ENCODE peak calls at places on chromosomes 11 and 22, in six cellular contexts. Y is T47D, O is epithelial cell of esophagus, Z is HT1080, S is NCI-H2171 treated with DMSO at 0.1 percent for 48 hours, J is GM19239. D is an unnamed sample.

GRCh38 chr11:114253771-114254170 is 42.4 kb upstream of the NNMT start:
- DNase-seq in O (no peak), J (no peak), Y (no peak), S (no peak), Z (no peak), D (no peak)

GRCh38 chr11:65382036-65382803 is at the start of gene SLC25A45:
- DNase-seq in J (peak), Y (peak), O (peak), Z (peak), S (peak), D (peak)

GRCh38 chr11:36628765-36629199 is 30.7 kb upstream of the RAG2 start:
- DNase-seq in Z (no peak), J (no peak), S (no peak), Y (no peak), O (peak), D (peak)

GRCh38 chr11:129862123-129862522 is 33.3 kb downstream of the NFRKB start:
- DNase-seq in Y (no peak), Z (no peak), J (no peak), S (no peak), O (no peak), D (no peak)

GRCh38 chr11:30861506-30861905 is 275.4 kb upstream of the MPPED2 start:
- DNase-seq in S (no peak), O (no peak), J (no peak), Z (no peak), Y (no peak), D (no peak)

GRCh38 chr11:129743029-129743846 is 72.4 kb upstream of the TMEM45B start:
- DNase-seq in S (no peak), Z (no peak), O (no peak), Y (peak), J (no peak), D (no peak)

GRCh38 chr11:3202759-3203158 is 15.9 kb downstream of the MRGPRG start:
- DNase-seq in J (no peak), Y (no peak), S (peak), Z (no peak), O (no peak), D (no peak)

GRCh38 chr11:15526032-15526431 is 411.3 kb downstream of the INSC start:
- DNase-seq in O (no peak), Z (no peak), J (no peak), S (no peak), Y (no peak), D (no peak)

GRCh38 chr11:19323502-19323901 is 82.8 kb upstream of the E2F8 start:
- DNase-seq in S (no peak), Z (no peak), J (no peak), Y (no peak), O (no peak), D (peak)

GRCh38 chr11:109073032-109073822 is 348.8 kb upstream of the C11orf87 start:
- DNase-seq in S (no peak), O (no peak), Z (no peak), Y (no peak), J (no peak), D (no peak)

GRCh38 chr11:16739326-16739875 is 954 bp downstream of the C11orf58 start:
- DNase-seq in Y (no peak), S (no peak), Z (no peak), J (no peak), O (no peak), D (peak)

GRCh38 chr11:117986981-117987495 is 844 bp downstream of the IL10RA start:
- DNase-seq in Y (no peak), J (peak), S (no peak), O (peak), Z (no peak), D (no peak)

GRCh38 chr11:57348636-57349323 is 10.6 kb downstream of the P2RX3 start:
- DNase-seq in Z (no peak), Y (no peak), O (no peak), J (no peak), S (no peak), D (no peak)

GRCh38 chr11:33622231-33622630 is 78.4 kb downstream of the C11orf91 start:
- DNase-seq in O (no peak), Y (no peak), S (no peak), Z (no peak), J (no peak), D (no peak)

GRCh38 chr11:8231979-8232378 is 31.7 kb downstream of the LMO1 start:
- DNase-seq in O (no peak), J (no peak), Z (no peak), S (no peak), Y (no peak), D (no peak)

GRCh38 chr22:41274856-41275255 is 11.1 kb downstream of the RANGAP1 start:
- DNase-seq in Y (no peak), S (no peak), J (no peak), O (no peak), Z (no peak), D (no peak)

GRCh38 chr22:48357961-48358360 is 1469.7 kb downstream of the BRD1 start:
- DNase-seq in Y (no peak), O (no peak), S (no peak), Z (no peak), J (no peak), D (no peak)

GRCh38 chr11:76153609-76153949 is 52.7 kb downstream of the WNT11 start:
- DNase-seq in J (no peak), S (no peak), Y (peak), O (peak), Z (peak), D (peak)